ENCODE peak calls at places on chromosomes 13 and 19, in five cellular contexts. One of them, this sample, is unnamed.

GRCh38 chr13:30510811-30511371 is 45.2 kb upstream of the HMGB1 start:
- DNase-seq in thoracic aorta: no peak
- DNase-seq in colonic mucosa: no peak
- DNase-seq in left ventricle myocardium inferior: no peak
- DNase-seq in upper lobe of left lung: no peak
- DNase-seq in this sample: no peak

GRCh38 chr19:9916719-9917118 is 19.6 kb downstream of the OLFM2 start:
- DNase-seq in thoracic aorta: no peak
- DNase-seq in colonic mucosa: no peak
- DNase-seq in left ventricle myocardium inferior: no peak
- DNase-seq in upper lobe of left lung: no peak
- DNase-seq in this sample: no peak

GRCh38 chr13:112894673-112895481 is 74.1 kb upstream of the MCF2L start:
- DNase-seq in thoracic aorta: no peak
- DNase-seq in colonic mucosa: no peak
- DNase-seq in left ventricle myocardium inferior: peak; percentile 17
- DNase-seq in upper lobe of left lung: no peak
- DNase-seq in this sample: no peak

GRCh38 chr13:79678100-79678499 is 197.1 kb downstream of the NDFIP2 start:
- DNase-seq in thoracic aorta: no peak
- DNase-seq in colonic mucosa: no peak
- DNase-seq in left ventricle myocardium inferior: no peak
- DNase-seq in upper lobe of left lung: no peak
- DNase-seq in this sample: no peak

GRCh38 chr19:18278521-18279265 is 2.7 kb downstream of the JUND start:
- DNase-seq in thoracic aorta: no peak
- DNase-seq in colonic mucosa: peak; percentile 43
- DNase-seq in left ventricle myocardium inferior: no peak
- DNase-seq in upper lobe of left lung: no peak
- DNase-seq in this sample: no peak

GRCh38 chr13:110546933-110547332 is 14.6 kb downstream of the RAB20 start:
- DNase-seq in thoracic aorta: no peak
- DNase-seq in colonic mucosa: peak; percentile 91
- DNase-seq in left ventricle myocardium inferior: peak; percentile 78
- DNase-seq in upper lobe of left lung: peak; percentile 95
- DNase-seq in this sample: no peak

GRCh38 chr13:110211046-110211445 is 95.9 kb downstream of the COL4A1 start:
- DNase-seq in thoracic aorta: no peak
- DNase-seq in colonic mucosa: no peak
- DNase-seq in left ventricle myocardium inferior: no peak
- DNase-seq in upper lobe of left lung: no peak
- DNase-seq in this sample: no peak

GRCh38 chr13:109074436-109074835 is 445.0 kb downstream of the MYO16 start:
- DNase-seq in thoracic aorta: no peak
- DNase-seq in colonic mucosa: no peak
- DNase-seq in left ventricle myocardium inferior: no peak
- DNase-seq in upper lobe of left lung: no peak
- DNase-seq in this sample: no peak

GRCh38 chr19:2711175-2711936 is 8.9 kb upstream of the GNG7 start:
- DNase-seq in thoracic aorta: no peak
- DNase-seq in colonic mucosa: no peak
- DNase-seq in left ventricle myocardium inferior: no peak
- DNase-seq in upper lobe of left lung: no peak
- DNase-seq in this sample: no peak

GRCh38 chr13:89726690-89727435 is 1620.6 kb upstream of the MIR17HG start:
- DNase-seq in thoracic aorta: no peak
- DNase-seq in colonic mucosa: no peak
- DNase-seq in left ventricle myocardium inferior: no peak
- DNase-seq in upper lobe of left lung: no peak
- DNase-seq in this sample: peak; percentile 22

GRCh38 chr13:84393981-84394625 is 511.8 kb upstream of the SLITRK1 start:
- DNase-seq in thoracic aorta: no peak
- DNase-seq in colonic mucosa: no peak
- DNase-seq in left ventricle myocardium inferior: no peak
- DNase-seq in upper lobe of left lung: no peak
- DNase-seq in this sample: no peak

GRCh38 chr19:39422020-39422419 is 9.6 kb downstream of the PLEKHG2 start:
- DNase-seq in thoracic aorta: no peak
- DNase-seq in colonic mucosa: no peak
- DNase-seq in left ventricle myocardium inferior: no peak
- DNase-seq in upper lobe of left lung: no peak
- DNase-seq in this sample: no peak

GRCh38 chr13:48641404-48641803 is 12.3 kb upstream of the CYSLTR2 start:
- DNase-seq in thoracic aorta: no peak
- DNase-seq in colonic mucosa: no peak
- DNase-seq in left ventricle myocardium inferior: no peak
- DNase-seq in upper lobe of left lung: no peak
- DNase-seq in this sample: no peak

GRCh38 chr13:43023244-43023931 is at the start of gene DNAJC15:
- DNase-seq in thoracic aorta: peak; percentile 71
- DNase-seq in colonic mucosa: peak; percentile 87
- DNase-seq in left ventricle myocardium inferior: peak; percentile 91
- DNase-seq in upper lobe of left lung: peak; percentile 85
- DNase-seq in this sample: peak; percentile 27

GRCh38 chr19:13208131-13208963 is 58.1 kb downstream of the IER2 start:
- DNase-seq in thoracic aorta: no peak
- DNase-seq in colonic mucosa: peak; percentile 57
- DNase-seq in left ventricle myocardium inferior: peak; percentile 39
- DNase-seq in upper lobe of left lung: no peak
- DNase-seq in this sample: no peak

GRCh38 chr13:35471466-35472307 is 4.8 kb downstream of the MAB21L1 start:
- DNase-seq in thoracic aorta: no peak
- DNase-seq in colonic mucosa: no peak
- DNase-seq in left ventricle myocardium inferior: no peak
- DNase-seq in upper lobe of left lung: no peak
- DNase-seq in this sample: no peak
- H3K4me3 ChIP-seq in thoracic aorta: peak overlapping the region; percentile 69
- H3K4me3 ChIP-seq in colonic mucosa: no peak overlapping the region
- H3K4me3 ChIP-seq in left ventricle myocardium inferior: peak overlapping the region; percentile 68
- H3K4me3 ChIP-seq in upper lobe of left lung: peak overlapping the region; percentile 38
- H3K4me3 ChIP-seq in this sample: no peak overlapping the region

DNA sequence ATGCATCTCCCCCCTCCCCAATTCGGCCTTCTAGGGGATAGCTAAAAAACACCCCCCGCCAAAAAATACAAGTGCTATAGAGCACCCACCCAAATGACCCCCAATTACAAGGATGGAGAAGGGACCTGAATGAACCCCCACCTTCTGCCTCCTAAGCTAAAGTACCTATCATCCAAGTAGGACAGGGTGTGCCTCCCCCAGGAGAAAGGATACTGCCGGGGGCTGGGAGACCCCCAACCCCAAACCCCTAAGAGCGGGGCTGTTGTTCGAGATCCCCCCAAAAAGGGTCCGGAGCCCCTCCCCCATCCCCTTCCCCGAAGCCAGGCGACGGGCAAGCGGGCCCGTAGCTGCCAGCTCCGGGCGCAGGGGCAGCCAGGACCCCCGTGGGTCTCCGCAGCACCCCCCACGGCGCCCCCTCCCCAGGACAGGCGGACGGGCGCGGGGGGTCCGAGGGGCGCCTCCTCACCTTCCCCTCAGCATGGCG is 1.9 kb downstream of the ZC3H4 start:
- DNase-seq in thoracic aorta: no peak
- DNase-seq in colonic mucosa: no peak
- DNase-seq in left ventricle myocardium inferior: no peak
- DNase-seq in upper lobe of left lung: no peak
- DNase-seq in this sample: no peak
- H3K4me1 ChIP-seq in thoracic aorta: peaks cover 21% of the 10 kb centered on the region
- H3K4me1 ChIP-seq in colonic mucosa: peaks cover 14% of the 10 kb centered on the region
- H3K4me1 ChIP-seq in left ventricle myocardium inferior: peaks cover 65% of the 10 kb centered on the region
- H3K4me1 ChIP-seq in upper lobe of left lung: peaks cover 35% of the 10 kb centered on the region
- H3K4me1 ChIP-seq in this sample: peaks cover 33% of the 10 kb centered on the region

GRCh38 chr19:4403005-4403761 is 743 bp downstream of the CHAF1A start:
- DNase-seq in thoracic aorta: no peak
- DNase-seq in colonic mucosa: peak; percentile 34
- DNase-seq in left ventricle myocardium inferior: no peak
- DNase-seq in upper lobe of left lung: no peak
- DNase-seq in this sample: no peak
- H3K4me3 ChIP-seq in thoracic aorta: peak overlapping the region; percentile 81
- H3K4me3 ChIP-seq in colonic mucosa: peak overlapping the region; percentile 96
- H3K4me3 ChIP-seq in left ventricle myocardium inferior: peak overlapping the region; percentile 78
- H3K4me3 ChIP-seq in upper lobe of left lung: peak overlapping the region; percentile 99
- H3K4me3 ChIP-seq in this sample: peak overlapping the region; percentile 84

DNA sequence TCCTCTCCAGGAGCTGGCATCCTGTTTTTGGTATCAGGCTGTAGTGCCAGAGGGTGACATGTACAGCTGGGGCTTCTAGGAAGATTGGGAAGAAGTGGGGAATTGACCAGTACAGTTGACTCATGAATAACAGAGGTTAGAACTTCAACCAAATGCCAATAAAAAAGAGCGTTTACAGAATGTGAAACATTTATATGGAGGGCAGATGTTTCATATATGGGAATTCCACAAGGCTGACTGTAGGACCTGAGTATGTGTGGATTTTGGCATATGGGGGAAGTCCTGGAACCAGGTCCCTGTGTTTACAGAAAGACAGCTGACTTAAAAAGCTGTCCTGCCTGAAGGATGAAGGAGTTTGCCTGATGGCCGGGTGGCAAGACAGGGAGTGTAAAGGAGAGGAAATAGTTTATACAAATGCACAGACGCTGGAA is 5.2 kb downstream of the CHAMP1 start:
- DNase-seq in thoracic aorta: no peak
- DNase-seq in colonic mucosa: no peak
- DNase-seq in left ventricle myocardium inferior: no peak
- DNase-seq in upper lobe of left lung: no peak
- DNase-seq in this sample: no peak
- H3K4me1 ChIP-seq in thoracic aorta: peaks cover 15% of the 10 kb centered on the region
- H3K4me1 ChIP-seq in colonic mucosa: no peaks in the 10 kb centered on the region
- H3K4me1 ChIP-seq in left ventricle myocardium inferior: peaks cover 60% of the 10 kb centered on the region
- H3K4me1 ChIP-seq in upper lobe of left lung: peaks cover 32% of the 10 kb centered on the region
- H3K4me1 ChIP-seq in this sample: peaks cover 4% of the 10 kb centered on the region

GRCh38 chr19:56405062-56405461 is 930 bp downstream of the ZNF583 start:
- DNase-seq in thoracic aorta: no peak
- DNase-seq in colonic mucosa: no peak
- DNase-seq in left ventricle myocardium inferior: no peak
- DNase-seq in upper lobe of left lung: no peak
- DNase-seq in this sample: no peak
- H3K4me3 ChIP-seq in thoracic aorta: peak overlapping the region; percentile 76
- H3K4me3 ChIP-seq in colonic mucosa: no peak overlapping the region
- H3K4me3 ChIP-seq in left ventricle myocardium inferior: peak overlapping the region; percentile 79
- H3K4me3 ChIP-seq in upper lobe of left lung: no peak overlapping the region
- H3K4me3 ChIP-seq in this sample: peak overlapping the region; percentile 55

DNA sequence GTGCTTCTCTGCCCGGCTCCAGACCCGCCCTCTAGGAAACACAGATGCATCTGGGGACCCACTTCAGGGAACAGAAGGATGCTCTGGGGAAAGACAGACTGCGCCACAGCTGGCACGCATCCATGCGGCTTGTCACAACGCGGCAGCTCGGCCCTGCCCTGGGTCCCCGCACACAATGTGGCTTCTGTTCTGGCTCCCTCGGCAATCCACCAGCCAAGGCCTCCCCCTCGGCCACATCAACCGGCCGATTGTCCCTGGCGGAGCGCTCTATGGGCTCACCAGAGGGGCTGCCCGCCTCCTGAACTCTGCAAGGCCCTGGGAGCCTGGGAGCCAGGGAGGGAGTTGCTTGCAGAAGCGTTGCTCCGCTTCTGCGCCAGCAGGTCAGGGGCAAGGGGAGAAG is 38.1 kb downstream of the MLLT1 start:
- DNase-seq in thoracic aorta: no peak
- DNase-seq in colonic mucosa: no peak
- DNase-seq in left ventricle myocardium inferior: peak; percentile 46
- DNase-seq in upper lobe of left lung: no peak
- DNase-seq in this sample: no peak
- H3K4me1 ChIP-seq in thoracic aorta: peaks cover 22% of the 10 kb centered on the region
- H3K4me1 ChIP-seq in colonic mucosa: no peaks in the 10 kb centered on the region
- H3K4me1 ChIP-seq in left ventricle myocardium inferior: peaks cover 81% of the 10 kb centered on the region
- H3K4me1 ChIP-seq in upper lobe of left lung: peaks cover 69% of the 10 kb centered on the region
- H3K4me1 ChIP-seq in this sample: no peaks in the 10 kb centered on the region

DNA sequence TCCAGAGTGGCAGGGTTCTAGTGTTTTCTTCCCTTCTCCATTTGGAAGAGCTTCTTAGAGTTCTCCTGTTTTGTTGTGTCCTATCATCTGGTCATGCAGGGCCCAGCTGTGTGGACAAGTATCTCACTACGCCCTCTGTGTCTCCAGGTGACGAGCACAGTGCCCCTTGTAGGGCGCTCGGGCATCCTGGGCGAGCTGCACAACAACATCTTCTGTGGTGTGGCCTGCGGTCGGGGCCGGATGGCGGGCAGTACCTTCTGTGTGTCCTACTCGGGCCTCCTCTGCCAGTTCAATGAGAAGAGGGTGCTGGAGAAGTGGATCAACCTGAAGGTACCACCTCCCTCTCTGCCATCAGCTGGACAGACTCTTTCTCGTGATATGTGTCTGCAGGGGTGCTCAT is 13.0 kb downstream of the WDR62 start:
- DNase-seq in thoracic aorta: no peak
- DNase-seq in colonic mucosa: no peak
- DNase-seq in left ventricle myocardium inferior: no peak
- DNase-seq in upper lobe of left lung: no peak
- DNase-seq in this sample: no peak
- H3K4me3 ChIP-seq in thoracic aorta: no peak overlapping the region
- H3K4me3 ChIP-seq in colonic mucosa: no peak overlapping the region
- H3K4me3 ChIP-seq in left ventricle myocardium inferior: no peak overlapping the region
- H3K4me3 ChIP-seq in upper lobe of left lung: no peak overlapping the region
- H3K4me3 ChIP-seq in this sample: no peak overlapping the region

DNA sequence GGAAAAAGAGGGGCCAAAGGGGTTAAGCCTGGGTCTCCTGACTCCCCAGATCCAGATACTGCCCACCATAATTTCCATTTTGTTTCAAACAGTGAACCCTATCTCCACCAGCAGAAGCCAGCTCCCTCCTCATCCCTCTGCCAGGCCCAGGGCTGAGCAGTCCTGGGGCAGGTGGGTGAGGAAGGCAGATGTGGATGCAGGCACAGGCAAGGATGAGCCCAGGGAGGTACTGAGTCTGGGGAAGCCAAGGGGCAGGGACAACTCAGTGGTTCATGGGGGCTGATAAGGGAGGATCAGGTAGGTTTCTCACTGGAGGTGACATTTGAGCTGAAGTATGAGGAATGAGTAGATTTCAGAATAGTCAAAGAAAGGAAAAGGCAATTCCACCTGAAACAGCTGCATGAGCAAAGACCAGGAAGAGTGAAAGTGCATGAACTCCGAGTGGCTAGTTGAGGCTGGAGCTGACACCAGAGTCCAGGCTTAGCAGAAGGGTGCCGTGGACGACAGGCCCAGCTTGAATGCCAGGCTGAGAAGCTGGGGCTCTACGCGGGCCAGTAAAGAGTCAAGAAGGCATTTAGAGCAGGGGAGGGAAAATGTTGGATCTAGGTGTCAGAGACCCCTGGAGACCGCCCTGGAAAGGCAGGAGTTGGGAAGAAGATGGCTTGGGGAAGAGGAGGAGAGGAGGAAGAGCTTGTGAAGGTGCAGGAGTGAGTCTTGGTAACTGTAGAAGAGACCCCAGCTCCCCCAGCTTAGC is 10.3 kb downstream of the CIC start:
- DNase-seq in thoracic aorta: no peak
- DNase-seq in colonic mucosa: no peak
- DNase-seq in left ventricle myocardium inferior: no peak
- DNase-seq in upper lobe of left lung: no peak
- DNase-seq in this sample: no peak
- H3K4me1 ChIP-seq in thoracic aorta: peaks cover 59% of the 10 kb centered on the region
- H3K4me1 ChIP-seq in colonic mucosa: peaks cover 28% of the 10 kb centered on the region
- H3K4me1 ChIP-seq in left ventricle myocardium inferior: peaks cover 93% of the 10 kb centered on the region
- H3K4me1 ChIP-seq in upper lobe of left lung: peaks cover 67% of the 10 kb centered on the region
- H3K4me1 ChIP-seq in this sample: peaks cover 37% of the 10 kb centered on the region

GRCh38 chr13:44374348-44374712 is 706 bp downstream of the SERP2 start:
- DNase-seq in thoracic aorta: no peak
- DNase-seq in colonic mucosa: no peak
- DNase-seq in left ventricle myocardium inferior: no peak
- DNase-seq in upper lobe of left lung: no peak
- DNase-seq in this sample: no peak
- H3K4me3 ChIP-seq in thoracic aorta: peak overlapping the region; percentile 84
- H3K4me3 ChIP-seq in colonic mucosa: peak overlapping the region; percentile 56
- H3K4me3 ChIP-seq in left ventricle myocardium inferior: peak overlapping the region; percentile 85
- H3K4me3 ChIP-seq in upper lobe of left lung: peak overlapping the region; percentile 62
- H3K4me3 ChIP-seq in this sample: no peak overlapping the region